ENCODE peak calls at places on chromosomes 2 and 18, in four cellular contexts. A, G, Q and E are unnamed samples.
A peak's percentile ranks its signal among the peaks of the same experiment; 100 is the strongest.

GRCh38 chr18:27064673-27065072 is 120.4 kb downstream of the CHST9 start:
- DNase-seq in G (no peak), A (no peak), Q (no peak), E (no peak)

GRCh38 chr2:233853353-233853752 is 982 bp downstream of the HJURP start:
- DNase-seq in G (no peak), Q (peak; percentile 34), A (no peak), E (no peak)

GRCh38 chr2:166539340-166540162 is 45.5 kb upstream of the SCN7A start:
- DNase-seq in G (peak; percentile 6), Q (no peak), A (no peak), E (peak; percentile 14)

GRCh38 chr18:13809025-13809384 is 14.9 kb upstream of the MC5R start:
- DNase-seq in A (no peak), G (no peak), Q (peak; percentile 78), E (no peak)

GRCh38 chr2:161745866-161746614 is 121.8 kb downstream of the SLC4A10 start:
- DNase-seq in Q (no peak), A (no peak), G (no peak), E (no peak)

GRCh38 chr18:27948981-27949380 is 227.9 kb downstream of the CDH2 start:
- DNase-seq in A (no peak), Q (no peak), G (no peak), E (no peak)

GRCh38 chr2:157620956-157621355 is 7.7 kb downstream of the ACVR1C start:
- DNase-seq in Q (no peak), G (no peak), A (no peak), E (no peak)

GRCh38 chr2:137964066-137964858 is at the start of gene HNMT:
- DNase-seq in Q (peak; percentile 57), G (no peak), A (no peak), E (no peak)

GRCh38 chr2:239533917-239534316 is 133.1 kb upstream of the HDAC4 start:
- DNase-seq in A (peak; percentile 61), G (no peak), Q (no peak), E (no peak)

GRCh38 chr2:217941339-217941738 is 61.5 kb downstream of the TNS1 start:
- DNase-seq in A (no peak), G (no peak), Q (no peak), E (no peak)
- H3K4me3 ChIP-seq in A (peak overlapping the region; percentile 88), G (no peak overlapping the region), Q (peak overlapping the region; percentile 57), E (no peak overlapping the region)

GRCh38 chr18:21912339-21913239 is 172.0 kb downstream of the MIB1 start:
- DNase-seq in G (no peak), A (no peak), Q (no peak), E (peak; percentile 30)
- TF ChIP-seq CTCF in G (peak; percentile 17), A (no peak), Q (peak; percentile 25), E (peak; percentile 23)

DNA sequence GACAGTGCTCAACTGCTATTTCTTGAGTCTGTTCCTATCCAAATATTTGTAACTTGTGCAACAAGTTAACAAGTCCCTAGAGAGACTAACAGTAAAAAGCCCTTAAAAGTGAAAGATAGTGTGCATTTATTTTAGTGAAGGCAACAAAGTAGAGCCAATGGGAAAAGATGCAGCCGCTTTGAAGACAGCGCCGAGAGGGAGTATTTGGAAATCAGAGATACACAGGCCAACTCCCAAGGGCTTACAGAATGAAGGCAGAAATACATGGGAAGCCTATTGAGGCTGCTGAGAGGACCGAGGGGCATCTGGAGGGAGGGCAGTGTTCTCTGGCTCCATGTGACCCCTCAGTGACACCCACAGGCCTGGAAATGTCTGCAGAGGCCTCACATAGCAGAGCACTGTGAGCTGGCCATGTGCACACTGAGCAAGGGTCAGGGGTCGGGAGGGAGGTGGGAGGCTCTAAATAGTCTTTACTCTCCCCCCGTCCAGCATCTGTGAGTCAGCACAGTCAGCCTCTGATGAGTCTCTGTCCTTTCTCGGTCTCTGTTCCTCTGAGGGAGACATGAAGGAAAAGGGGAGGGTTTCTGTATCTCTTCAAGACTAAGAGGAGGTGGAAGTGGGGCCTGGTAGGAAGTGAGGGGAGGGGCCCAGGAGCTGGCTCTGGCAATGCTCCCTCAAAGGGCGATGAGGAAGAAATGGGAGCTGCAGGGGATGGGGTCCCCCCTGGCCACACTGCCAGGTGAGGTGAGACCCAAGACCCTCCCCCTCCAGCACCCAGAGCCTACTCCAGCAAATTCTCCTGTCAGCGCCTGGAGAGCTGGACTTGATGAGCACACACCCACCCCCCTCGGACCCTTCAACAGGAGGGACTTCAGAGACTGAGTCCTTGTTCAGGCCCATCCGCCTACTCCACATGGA is 133.6 kb downstream of the SP3 start:
- DNase-seq in G (no peak), A (peak; percentile 91), Q (no peak), E (no peak)
- H3K4me3 ChIP-seq in G (no peak overlapping the region), A (no peak overlapping the region), Q (no peak overlapping the region), E (no peak overlapping the region)

DNA sequence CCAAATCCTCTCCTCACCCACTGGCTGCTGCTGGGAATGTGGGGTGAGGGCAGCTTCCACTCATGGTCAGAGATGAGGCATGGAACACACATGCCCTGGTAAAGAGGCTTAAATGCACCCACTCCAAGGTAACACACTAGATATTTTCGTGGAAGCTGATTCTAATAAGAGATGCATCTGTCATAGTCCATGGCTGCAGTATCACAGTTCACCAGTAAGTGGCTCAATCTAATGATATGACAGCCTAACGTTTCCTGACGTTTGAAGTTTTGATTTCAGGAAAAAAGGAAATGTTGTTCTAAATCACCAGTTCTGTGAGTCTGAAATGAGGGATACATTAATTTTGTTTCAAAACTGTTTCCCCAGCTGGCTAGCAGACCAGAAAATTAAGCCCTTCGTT is 38.2 kb downstream of the LCT start:
- DNase-seq in Q (no peak), A (no peak), G (no peak), E (no peak)
- TF ChIP-seq CTCF in Q (peak; percentile 35), A (no peak), G (peak; percentile 27), E (peak; percentile 8)

GRCh38 chr2:219280682-219281081 is 1.5 kb downstream of the DNAJB2 start:
- DNase-seq in G (no peak), A (no peak), Q (no peak), E (no peak)

GRCh38 chr2:219279916-219280516 is 850 bp downstream of the DNAJB2 start:
- DNase-seq in Q (no peak), G (no peak), A (no peak), E (no peak)

GRCh38 chr2:219279151-219279915 is at the start of gene DNAJB2:
- DNase-seq in Q (peak; percentile 100), A (peak; percentile 99), G (peak; percentile 98), E (peak; percentile 83)

GRCh38 chr2:219277703-219278654 is 1.2 kb upstream of the DNAJB2 start:
- DNase-seq in G (peak; percentile 77), A (peak; percentile 82), Q (peak; percentile 90), E (peak; percentile 23)

GRCh38 chr2:219278655-219279150 is 463 bp upstream of the DNAJB2 start:
- DNase-seq in Q (no peak), A (no peak), G (no peak), E (no peak)
- H3K4me3 ChIP-seq in Q (peak overlapping the region; percentile 74), A (peak overlapping the region; percentile 58), G (peak overlapping the region; percentile 39), E (peak overlapping the region; percentile 80)